ENCODE peak calls at places on chromosomes 16 and 17, in nine cellular contexts. V, O, Z, G, X, R, P, M and F are unnamed samples.

GRCh38 chr17:48636177-48637018 is 10.2 kb upstream of the HOXB9 start:
- DNase-seq in V (peak; percentile 82), O (no peak), Z (peak; percentile 83), G (no peak), X (no peak), R (peak; percentile 50), P (peak; percentile 93), M (peak; percentile 48), F (peak; percentile 28)

GRCh38 chr16:81500833-81501521 is 56.4 kb downstream of the CMIP start:
- DNase-seq in V (peak; percentile 75), O (no peak), Z (peak; percentile 54), G (peak; percentile 81), X (no peak), R (no peak), P (peak; percentile 26), M (no peak), F (no peak)

GRCh38 chr16:77584205-77584859 is 138.0 kb upstream of the NUDT7 start:
- DNase-seq in V (no peak), O (peak; percentile 35), Z (no peak), G (no peak), X (peak; percentile 25), R (peak; percentile 4), P (peak; percentile 77), M (peak; percentile 48), F (no peak)

GRCh38 chr17:36665417-36665816 is 64.0 kb downstream of the MRM1 start:
- DNase-seq in V (no peak), O (no peak), Z (no peak), G (no peak), X (no peak), R (no peak), P (no peak), M (no peak), F (no peak)

GRCh38 chr17:45030733-45031132 is 20.7 kb downstream of the DCAKD start:
- DNase-seq in V (no peak), O (no peak), Z (no peak), G (no peak), X (no peak), R (no peak), P (no peak), M (no peak), F (no peak)

GRCh38 chr17:76458580-76459490 is 5.9 kb upstream of the UBE2O start:
- DNase-seq in V (no peak), O (peak; percentile 48), Z (no peak), G (no peak), X (peak; percentile 64), R (no peak), P (no peak), M (peak; percentile 70), F (no peak)

GRCh38 chr17:48639136-48639535 is 13.0 kb upstream of the HOXB9 start:
- DNase-seq in V (no peak), O (no peak), Z (no peak), G (no peak), X (no peak), R (no peak), P (no peak), M (no peak), F (no peak)

GRCh38 chr16:1772362-1772907 is at the start of gene EME2:
- DNase-seq in V (no peak), O (no peak), Z (no peak), G (no peak), X (no peak), R (peak; percentile 21), P (no peak), M (no peak), F (no peak)

GRCh38 chr16:54356391-54356790 is 69.8 kb upstream of the IRX3 start:
- DNase-seq in V (no peak), O (no peak), Z (no peak), G (no peak), X (no peak), R (no peak), P (no peak), M (no peak), F (no peak)

GRCh38 chr17:56697190-56697589 is 103.7 kb downstream of the NOG start:
- DNase-seq in V (no peak), O (no peak), Z (no peak), G (no peak), X (no peak), R (no peak), P (no peak), M (no peak), F (no peak)

GRCh38 chr17:56694825-56695224 is 101.3 kb downstream of the NOG start:
- DNase-seq in V (no peak), O (no peak), Z (no peak), G (no peak), X (no peak), R (no peak), P (no peak), M (no peak), F (no peak)

GRCh38 chr17:56700919-56701420 is 107.5 kb downstream of the NOG start:
- DNase-seq in V (no peak), O (no peak), Z (no peak), G (no peak), X (no peak), R (no peak), P (no peak), M (no peak), F (no peak)

GRCh38 chr17:56699186-56699895 is 105.8 kb downstream of the NOG start:
- DNase-seq in V (peak; percentile 73), O (peak; percentile 11), Z (peak; percentile 83), G (peak; percentile 71), X (no peak), R (no peak), P (peak; percentile 82), M (peak; percentile 32), F (peak; percentile 56)
- H3K27ac ChIP-seq in V (peak overlapping the region; percentile 25), O (no peak overlapping the region), Z (no peak overlapping the region), G (no peak overlapping the region), X (no peak overlapping the region), R (no peak overlapping the region), P (no peak overlapping the region), M (peak overlapping the region; percentile 20), F (no peak overlapping the region)

GRCh38 chr16:47715442-47716054 is 254.4 kb downstream of the PHKB start:
- DNase-seq in V (no peak), O (no peak), Z (no peak), G (no peak), X (no peak), R (no peak), P (no peak), M (no peak), F (no peak)

GRCh38 chr16:47711809-47712208 is 250.7 kb downstream of the PHKB start:
- DNase-seq in V (no peak), O (no peak), Z (no peak), G (no peak), X (no peak), R (no peak), P (no peak), M (no peak), F (no peak)

GRCh38 chr16:47713225-47713595 is 252.1 kb downstream of the PHKB start:
- DNase-seq in V (no peak), O (no peak), Z (no peak), G (no peak), X (no peak), R (no peak), P (no peak), M (no peak), F (no peak)

GRCh38 chr16:47716571-47716970 is 255.4 kb downstream of the PHKB start:
- DNase-seq in V (no peak), O (no peak), Z (no peak), G (no peak), X (no peak), R (no peak), P (no peak), M (no peak), F (no peak)

DNA sequence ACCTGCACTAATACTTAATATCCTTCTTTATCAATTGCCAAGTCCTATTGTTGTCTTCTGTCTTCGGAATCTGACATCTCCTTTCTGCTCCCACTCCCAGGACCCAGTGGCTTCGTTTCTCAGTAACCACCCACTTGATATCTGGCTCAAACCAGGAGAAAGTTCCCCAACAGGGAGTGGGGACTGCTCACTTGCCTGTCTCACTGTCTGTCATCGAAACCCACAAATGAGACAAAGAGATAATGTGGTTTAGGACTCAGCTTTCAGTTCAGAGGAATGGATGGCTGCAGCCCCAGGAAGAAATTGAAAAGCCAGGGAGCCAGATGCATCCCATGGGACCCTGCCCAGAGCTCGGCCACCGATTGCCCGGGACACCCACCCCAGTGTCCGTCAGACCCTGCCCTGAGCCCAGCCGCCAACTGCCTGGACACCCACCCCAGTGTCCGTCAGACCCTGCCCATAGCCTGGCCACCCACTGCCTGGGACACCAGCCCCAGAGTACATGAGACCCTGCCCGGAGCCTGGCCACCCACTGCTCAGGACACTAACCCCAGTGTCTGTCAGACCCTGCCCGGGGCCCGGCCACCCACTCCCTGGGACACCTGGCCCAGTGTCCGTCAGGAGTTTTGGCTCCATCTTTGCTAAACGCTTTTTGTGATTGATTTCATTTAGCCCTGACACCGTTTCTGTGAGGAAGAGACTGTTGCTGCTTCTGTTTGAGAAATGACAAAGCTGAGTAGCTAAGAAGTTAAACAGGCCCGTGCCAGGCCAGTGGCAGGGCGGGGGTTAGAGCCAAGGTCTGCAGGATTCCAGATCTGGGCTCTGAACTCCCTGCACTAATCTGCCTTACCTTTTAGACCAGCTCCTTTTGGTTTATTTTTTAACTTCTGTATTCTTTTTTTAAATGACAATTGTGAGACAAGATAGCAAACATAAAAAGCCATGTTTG is 251.4 kb downstream of the PHKB start:
- DNase-seq in V (no peak), O (no peak), Z (peak; percentile 76), G (no peak), X (no peak), R (no peak), P (no peak), M (no peak), F (no peak)
- H3K27ac ChIP-seq in V (no peak overlapping the region), O (no peak overlapping the region), Z (no peak overlapping the region), G (no peak overlapping the region), X (no peak overlapping the region), R (no peak overlapping the region), P (no peak overlapping the region), M (no peak overlapping the region), F (no peak overlapping the region)

GRCh38 chr16:4673387-4674046 is 19.8 kb upstream of the NUDT16L1 start:
- DNase-seq in V (no peak), O (no peak), Z (no peak), G (no peak), X (peak; percentile 19), R (no peak), P (no peak), M (no peak), F (no peak)
- H3K27ac ChIP-seq in V (no peak overlapping the region), O (no peak overlapping the region), Z (no peak overlapping the region), G (no peak overlapping the region), X (no peak overlapping the region), R (no peak overlapping the region), P (no peak overlapping the region), M (no peak overlapping the region), F (peak overlapping the region; percentile 73)

DNA sequence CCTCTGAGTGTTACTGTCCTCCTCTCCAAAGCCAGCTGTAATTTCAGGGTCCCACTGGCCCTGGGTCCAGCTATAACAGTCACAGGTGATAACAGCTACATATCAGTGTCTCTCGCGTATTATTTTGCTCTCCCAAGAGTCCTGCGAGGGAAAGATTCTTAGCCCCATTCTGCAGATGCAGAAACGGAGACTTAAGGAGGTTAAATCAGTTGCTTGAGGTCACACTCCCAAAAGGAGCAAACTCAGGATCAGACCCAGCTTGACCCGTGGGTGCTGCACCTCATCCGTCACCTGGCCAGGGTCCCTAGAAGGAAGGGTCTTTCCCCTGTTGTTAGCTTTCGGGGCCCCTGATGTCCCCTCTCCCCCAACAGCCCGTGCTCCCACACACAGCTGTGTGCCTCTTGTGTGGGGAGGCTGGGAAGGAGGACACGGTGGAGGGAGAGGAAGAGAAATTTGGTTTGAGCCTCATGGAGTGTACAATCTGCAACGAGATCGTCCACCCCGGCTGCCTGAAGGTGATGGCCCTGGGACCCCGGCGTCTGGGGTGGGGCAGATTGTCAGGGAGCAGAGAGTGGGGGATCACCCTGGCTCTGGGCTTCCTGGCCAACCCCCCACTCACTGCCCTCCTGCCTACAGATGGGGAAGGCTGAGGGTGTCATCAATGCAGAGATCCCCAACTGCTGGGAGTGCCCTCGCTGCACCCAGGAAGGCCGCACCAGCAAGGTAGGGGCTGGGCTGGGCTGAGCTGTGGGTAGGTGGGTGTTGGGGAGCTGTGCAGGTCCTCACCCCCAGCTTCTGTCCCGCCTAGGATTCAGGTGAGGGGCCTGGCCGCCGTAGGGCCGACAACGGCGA is 3.8 kb downstream of the FBXL19 start:
- DNase-seq in V (no peak), O (no peak), Z (no peak), G (no peak), X (no peak), R (no peak), P (no peak), M (no peak), F (no peak)
- H3K27ac ChIP-seq in V (no peak overlapping the region), O (no peak overlapping the region), Z (no peak overlapping the region), G (no peak overlapping the region), X (no peak overlapping the region), R (no peak overlapping the region), P (peak overlapping the region; percentile 11), M (no peak overlapping the region), F (peak overlapping the region; percentile 45)